ENCODE peak calls at places on chromosomes 13 and 19, in eight cellular contexts. One of them, this sample, is unnamed.

GRCh38 chr19:55486971-55487883 is 1.0 kb upstream of the SSC5D start:
- DNase-seq in caudate nucleus: no peak
- DNase-seq in left ventricle myocardium inferior: peak; percentile 66
- DNase-seq in lower lobe of right lung: no peak
- DNase-seq in fibroblast of lung: peak; percentile 98
- DNase-seq in pancreas: peak; percentile 69
- DNase-seq in body of pancreas: no peak
- DNase-seq in iPS DF 6.9: no peak
- DNase-seq in this sample: peak; percentile 65

GRCh38 chr19:871446-872265 is 12.2 kb downstream of the CFD start:
- DNase-seq in iPS DF 6.9: no peak
- DNase-seq in lower lobe of right lung: no peak
- DNase-seq in caudate nucleus: no peak
- DNase-seq in fibroblast of lung: peak; percentile 55
- DNase-seq in left ventricle myocardium inferior: no peak
- DNase-seq in body of pancreas: no peak
- DNase-seq in pancreas: peak; percentile 77
- DNase-seq in this sample: no peak

GRCh38 chr19:46745521-46746280 is at the start of gene FKRP:
- DNase-seq in iPS DF 6.9: no peak
- DNase-seq in fibroblast of lung: no peak
- DNase-seq in body of pancreas: no peak
- DNase-seq in lower lobe of right lung: no peak
- DNase-seq in left ventricle myocardium inferior: peak; percentile 48
- DNase-seq in caudate nucleus: peak; percentile 51
- DNase-seq in pancreas: peak; percentile 73
- DNase-seq in this sample: peak; percentile 23

GRCh38 chr13:101058841-101059240 is 357.5 kb downstream of the NALCN start:
- DNase-seq in lower lobe of right lung: no peak
- DNase-seq in pancreas: no peak
- DNase-seq in iPS DF 6.9: no peak
- DNase-seq in fibroblast of lung: no peak
- DNase-seq in caudate nucleus: no peak
- DNase-seq in left ventricle myocardium inferior: no peak
- DNase-seq in body of pancreas: no peak
- DNase-seq in this sample: no peak

GRCh38 chr19:36225219-36225892 is 10.4 kb downstream of the ZNF146 start:
- DNase-seq in fibroblast of lung: peak; percentile 72
- DNase-seq in body of pancreas: no peak
- DNase-seq in pancreas: no peak
- DNase-seq in iPS DF 6.9: no peak
- DNase-seq in caudate nucleus: no peak
- DNase-seq in left ventricle myocardium inferior: no peak
- DNase-seq in lower lobe of right lung: no peak
- DNase-seq in this sample: no peak

GRCh38 chr13:70835349-70835748 is 727.1 kb upstream of the KLHL1 start:
- DNase-seq in pancreas: no peak
- DNase-seq in lower lobe of right lung: no peak
- DNase-seq in left ventricle myocardium inferior: no peak
- DNase-seq in fibroblast of lung: no peak
- DNase-seq in iPS DF 6.9: no peak
- DNase-seq in body of pancreas: no peak
- DNase-seq in caudate nucleus: no peak
- DNase-seq in this sample: no peak

GRCh38 chr19:9306443-9306842 is 3.2 kb downstream of the ZNF699 start:
- DNase-seq in lower lobe of right lung: no peak
- DNase-seq in left ventricle myocardium inferior: no peak
- DNase-seq in caudate nucleus: no peak
- DNase-seq in body of pancreas: no peak
- DNase-seq in fibroblast of lung: peak; percentile 45
- DNase-seq in pancreas: no peak
- DNase-seq in iPS DF 6.9: no peak
- DNase-seq in this sample: peak; percentile 61

GRCh38 chr13:77036294-77036693 is 9.3 kb upstream of the FBXL3 start:
- DNase-seq in iPS DF 6.9: no peak
- DNase-seq in pancreas: no peak
- DNase-seq in body of pancreas: no peak
- DNase-seq in fibroblast of lung: no peak
- DNase-seq in lower lobe of right lung: no peak
- DNase-seq in left ventricle myocardium inferior: no peak
- DNase-seq in caudate nucleus: no peak
- DNase-seq in this sample: no peak

GRCh38 chr19:1566392-1567115 is 1.6 kb downstream of the MEX3D start:
- DNase-seq in fibroblast of lung: peak; percentile 79
- DNase-seq in caudate nucleus: peak; percentile 90
- DNase-seq in pancreas: peak; percentile 84
- DNase-seq in iPS DF 6.9: no peak
- DNase-seq in left ventricle myocardium inferior: peak; percentile 68
- DNase-seq in lower lobe of right lung: peak; percentile 76
- DNase-seq in body of pancreas: peak; percentile 66
- DNase-seq in this sample: no peak

GRCh38 chr19:10009269-10009665 is 1.0 kb downstream of the COL5A3 start:
- DNase-seq in left ventricle myocardium inferior: peak; percentile 84
- DNase-seq in lower lobe of right lung: peak; percentile 52
- DNase-seq in body of pancreas: peak; percentile 50
- DNase-seq in pancreas: peak; percentile 83
- DNase-seq in caudate nucleus: no peak
- DNase-seq in iPS DF 6.9: peak; percentile 29
- DNase-seq in fibroblast of lung: peak; percentile 89
- DNase-seq in this sample: no peak

GRCh38 chr19:6691342-6691741 is 21.4 kb upstream of the TNFSF14 start:
- DNase-seq in body of pancreas: no peak
- DNase-seq in fibroblast of lung: no peak
- DNase-seq in lower lobe of right lung: no peak
- DNase-seq in caudate nucleus: no peak
- DNase-seq in pancreas: no peak
- DNase-seq in iPS DF 6.9: no peak
- DNase-seq in left ventricle myocardium inferior: no peak
- DNase-seq in this sample: no peak

GRCh38 chr13:87877477-87877876 is 206.3 kb downstream of the SLITRK5 start:
- DNase-seq in left ventricle myocardium inferior: no peak
- DNase-seq in iPS DF 6.9: no peak
- DNase-seq in body of pancreas: no peak
- DNase-seq in pancreas: no peak
- DNase-seq in caudate nucleus: no peak
- DNase-seq in lower lobe of right lung: no peak
- DNase-seq in fibroblast of lung: no peak
- DNase-seq in this sample: no peak

GRCh38 chr19:1082165-1082927 is 12.8 kb downstream of the POLR2E start:
- DNase-seq in iPS DF 6.9: no peak
- DNase-seq in body of pancreas: peak; percentile 97
- DNase-seq in fibroblast of lung: no peak
- DNase-seq in caudate nucleus: no peak
- DNase-seq in lower lobe of right lung: peak; percentile 93
- DNase-seq in pancreas: peak; percentile 98
- DNase-seq in left ventricle myocardium inferior: no peak
- DNase-seq in this sample: no peak

GRCh38 chr19:6238643-6239281 is 41.0 kb downstream of the MLLT1 start:
- DNase-seq in caudate nucleus: no peak
- DNase-seq in iPS DF 6.9: no peak
- DNase-seq in fibroblast of lung: peak; percentile 64
- DNase-seq in body of pancreas: no peak
- DNase-seq in pancreas: peak; percentile 74
- DNase-seq in lower lobe of right lung: peak; percentile 50
- DNase-seq in left ventricle myocardium inferior: peak; percentile 70
- DNase-seq in this sample: no peak

GRCh38 chr13:49997935-49998334 is 1.1 kb downstream of the TRIM13 start:
- DNase-seq in pancreas: no peak
- DNase-seq in caudate nucleus: no peak
- DNase-seq in fibroblast of lung: peak; percentile 22
- DNase-seq in body of pancreas: no peak
- DNase-seq in iPS DF 6.9: no peak
- DNase-seq in left ventricle myocardium inferior: no peak
- DNase-seq in lower lobe of right lung: no peak
- DNase-seq in this sample: no peak

GRCh38 chr13:49996166-49996915 is 501 bp upstream of the TRIM13 start:
- DNase-seq in pancreas: peak; percentile 97
- DNase-seq in lower lobe of right lung: peak; percentile 96
- DNase-seq in caudate nucleus: peak; percentile 85
- DNase-seq in iPS DF 6.9: no peak
- DNase-seq in body of pancreas: peak; percentile 93
- DNase-seq in left ventricle myocardium inferior: peak; percentile 95
- DNase-seq in fibroblast of lung: peak; percentile 93
- DNase-seq in this sample: peak; percentile 89

GRCh38 chr13:49996951-49997895 is at the start of gene TRIM13:
- DNase-seq in caudate nucleus: peak; percentile 93
- DNase-seq in fibroblast of lung: peak; percentile 93
- DNase-seq in left ventricle myocardium inferior: peak; percentile 92
- DNase-seq in iPS DF 6.9: peak; percentile 60
- DNase-seq in lower lobe of right lung: peak; percentile 92
- DNase-seq in pancreas: peak; percentile 95
- DNase-seq in body of pancreas: peak; percentile 92
- DNase-seq in this sample: peak; percentile 73

GRCh38 chr13:50001287-50001686 is 4.4 kb downstream of the TRIM13 start:
- DNase-seq in body of pancreas: no peak
- DNase-seq in pancreas: no peak
- DNase-seq in lower lobe of right lung: no peak
- DNase-seq in caudate nucleus: no peak
- DNase-seq in fibroblast of lung: no peak
- DNase-seq in left ventricle myocardium inferior: no peak
- DNase-seq in iPS DF 6.9: no peak
- DNase-seq in this sample: no peak

DNA sequence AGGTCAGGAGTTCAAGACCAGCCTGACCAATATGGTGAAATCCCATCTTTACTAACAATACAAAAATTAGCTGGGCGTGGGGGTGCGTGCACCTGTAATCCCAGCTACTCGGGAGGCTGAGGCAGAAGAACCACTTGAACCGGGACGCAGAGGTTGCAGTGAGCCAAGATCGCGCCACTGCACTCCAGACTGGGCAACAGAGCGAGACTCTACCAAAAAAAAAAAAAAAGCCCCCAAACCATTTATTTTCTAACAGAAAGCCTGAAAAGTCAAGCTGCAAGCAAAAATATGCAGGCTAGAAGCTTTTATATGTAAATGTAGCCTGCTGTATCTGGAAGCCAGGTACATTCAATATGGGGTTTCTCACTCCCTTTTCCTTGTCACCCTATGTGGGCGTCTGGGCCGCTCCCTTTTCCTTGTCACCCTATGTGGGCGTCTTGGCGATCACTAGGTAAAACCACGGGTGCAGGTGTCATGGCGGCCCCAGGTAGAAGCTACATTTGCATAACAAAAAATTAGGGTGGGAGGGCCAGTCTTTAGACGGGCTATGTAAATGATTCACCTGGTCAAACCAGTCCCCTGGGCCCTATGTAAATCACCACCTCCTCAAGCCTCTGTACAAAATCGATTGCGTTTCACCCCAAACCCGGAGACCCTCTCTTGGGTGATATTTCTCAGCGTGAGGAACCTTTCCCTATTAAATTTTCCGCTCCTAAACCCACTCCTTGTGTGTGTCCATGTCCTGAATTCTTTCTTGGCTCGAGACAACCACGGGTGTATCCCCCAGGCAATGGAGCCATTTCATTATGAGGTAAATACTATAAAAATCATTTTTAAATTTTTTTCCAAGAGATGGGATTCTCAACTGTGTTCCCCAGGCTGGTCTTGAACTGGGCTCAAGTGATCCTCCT is 2.1 kb downstream of the TRIM13 start:
- DNase-seq in body of pancreas: no peak
- DNase-seq in iPS DF 6.9: peak; percentile 61
- DNase-seq in pancreas: no peak
- DNase-seq in fibroblast of lung: no peak
- DNase-seq in caudate nucleus: no peak
- DNase-seq in left ventricle myocardium inferior: no peak
- DNase-seq in lower lobe of right lung: no peak
- DNase-seq in this sample: no peak
- H3K27ac ChIP-seq in body of pancreas: no peak overlapping the region
- H3K27ac ChIP-seq in iPS DF 6.9: no peak overlapping the region
- H3K27ac ChIP-seq in pancreas: no peak overlapping the region
- H3K27ac ChIP-seq in fibroblast of lung: no peak overlapping the region
- H3K27ac ChIP-seq in caudate nucleus: no peak overlapping the region
- H3K27ac ChIP-seq in left ventricle myocardium inferior: no peak overlapping the region
- H3K27ac ChIP-seq in lower lobe of right lung: peak overlapping the region; percentile 97
- H3K27ac ChIP-seq in this sample: no peak overlapping the region

DNA sequence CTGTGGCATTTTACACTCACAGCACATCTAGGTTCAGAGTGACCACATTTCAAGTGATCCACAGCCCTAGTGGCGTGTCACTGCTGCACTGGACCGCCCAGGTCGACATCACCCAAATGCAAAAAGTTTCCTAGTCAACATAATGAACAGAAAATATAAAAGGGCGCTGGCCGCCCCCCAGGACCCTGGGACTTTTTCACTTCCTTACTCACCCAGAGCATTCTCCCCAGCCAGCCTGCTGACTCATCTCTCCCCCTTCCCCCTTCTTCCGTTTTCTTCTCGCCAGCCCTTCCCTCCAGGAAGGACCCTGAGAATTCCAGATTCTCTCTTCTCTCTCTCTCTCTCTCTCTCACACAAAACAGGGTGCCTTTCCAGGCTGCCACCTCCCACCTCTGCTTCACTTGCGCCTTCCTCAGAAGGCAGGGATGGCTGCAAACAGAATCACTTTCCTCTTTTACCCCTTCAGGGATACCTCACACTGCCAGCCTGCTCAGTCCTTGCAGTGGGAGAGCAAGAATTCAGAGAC is 21.0 kb upstream of the GRWD1 start:
- DNase-seq in lower lobe of right lung: no peak
- DNase-seq in fibroblast of lung: peak; percentile 39
- DNase-seq in left ventricle myocardium inferior: no peak
- DNase-seq in caudate nucleus: no peak
- DNase-seq in iPS DF 6.9: no peak
- DNase-seq in body of pancreas: no peak
- DNase-seq in pancreas: no peak
- DNase-seq in this sample: peak; percentile 58
- H3K27ac ChIP-seq in lower lobe of right lung: no peak overlapping the region
- H3K27ac ChIP-seq in fibroblast of lung: peak overlapping the region; percentile 59
- H3K27ac ChIP-seq in left ventricle myocardium inferior: no peak overlapping the region
- H3K27ac ChIP-seq in caudate nucleus: no peak overlapping the region
- H3K27ac ChIP-seq in iPS DF 6.9: no peak overlapping the region
- H3K27ac ChIP-seq in body of pancreas: no peak overlapping the region
- H3K27ac ChIP-seq in pancreas: no peak overlapping the region
- H3K27ac ChIP-seq in this sample: peak overlapping the region; percentile 39

GRCh38 chr13:86080340-86080995 is 281.2 kb upstream of the SLITRK6 start:
- DNase-seq in body of pancreas: no peak
- DNase-seq in pancreas: no peak
- DNase-seq in lower lobe of right lung: no peak
- DNase-seq in fibroblast of lung: peak; percentile 71
- DNase-seq in caudate nucleus: no peak
- DNase-seq in iPS DF 6.9: no peak
- DNase-seq in left ventricle myocardium inferior: no peak
- DNase-seq in this sample: no peak
- H3K27ac ChIP-seq in body of pancreas: no peak overlapping the region
- H3K27ac ChIP-seq in pancreas: no peak overlapping the region
- H3K27ac ChIP-seq in lower lobe of right lung: no peak overlapping the region
- H3K27ac ChIP-seq in fibroblast of lung: no peak overlapping the region
- H3K27ac ChIP-seq in caudate nucleus: no peak overlapping the region
- H3K27ac ChIP-seq in iPS DF 6.9: no peak overlapping the region
- H3K27ac ChIP-seq in left ventricle myocardium inferior: no peak overlapping the region
- H3K27ac ChIP-seq in this sample: no peak overlapping the region

DNA sequence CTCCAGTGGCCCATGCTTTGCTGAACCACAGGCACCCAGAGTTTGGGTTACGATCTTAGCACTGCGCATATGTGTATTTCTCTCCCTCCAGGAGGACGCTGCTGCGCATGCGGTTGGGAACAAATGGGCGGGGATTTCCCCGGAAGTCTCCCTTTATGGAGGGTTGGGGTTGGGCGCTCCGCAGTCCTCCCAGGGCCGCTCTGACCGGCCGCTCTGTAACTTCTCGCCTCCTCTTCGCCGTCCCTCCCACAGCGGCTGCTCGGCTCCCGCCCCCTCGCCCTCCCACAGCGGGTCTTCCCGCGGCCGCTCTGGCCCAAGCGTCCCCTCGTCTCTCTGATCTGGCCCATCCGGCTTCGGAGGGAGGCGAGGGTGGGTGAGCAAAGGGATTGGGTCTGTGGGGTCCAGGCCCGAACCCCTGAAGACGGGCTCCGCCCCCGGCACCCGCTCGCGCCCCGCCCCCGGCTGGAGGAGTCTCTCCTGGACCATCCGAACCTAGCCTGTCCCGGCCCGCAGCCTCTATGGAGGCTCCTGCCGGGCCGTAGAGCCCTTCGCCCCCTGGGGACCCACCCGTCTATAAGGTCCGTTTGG is at the start of gene MEGF8:
- DNase-seq in iPS DF 6.9: peak; percentile 98
- DNase-seq in fibroblast of lung: peak; percentile 99
- DNase-seq in left ventricle myocardium inferior: peak; percentile 97
- DNase-seq in caudate nucleus: peak; percentile 97
- DNase-seq in pancreas: peak; percentile 99
- DNase-seq in body of pancreas: peak; percentile 98
- DNase-seq in lower lobe of right lung: peak; percentile 97
- DNase-seq in this sample: peak; percentile 96
- H3K27ac ChIP-seq in iPS DF 6.9: no peak within 1 kb of the TSS
- H3K27ac ChIP-seq in fibroblast of lung: peak within 1 kb of the TSS; percentile 36
- H3K27ac ChIP-seq in left ventricle myocardium inferior: peak within 1 kb of the TSS; percentile 82
- H3K27ac ChIP-seq in caudate nucleus: peak within 1 kb of the TSS; percentile 77
- H3K27ac ChIP-seq in pancreas: peak within 1 kb of the TSS; percentile 56
- H3K27ac ChIP-seq in body of pancreas: peak within 1 kb of the TSS; percentile 71
- H3K27ac ChIP-seq in lower lobe of right lung: peak within 1 kb of the TSS; percentile 69
- H3K27ac ChIP-seq in this sample: no peak within 1 kb of the TSS